ENCODE peak calls at places on chromosomes 5 and 9, in six cellular contexts. V is stimulated activated CD4-positive, alpha-beta T cell treated with anti-CD3 and anti-CD28 coated beads, Interleukin-4, amount 100 ng/mL, for 24 hours; U is HuH-7.5; H is NT2/D1; K is naive thymus-derived CD8-positive, alpha-beta T cell; C is D341Med. D is an unnamed sample.

GRCh38 chr9:97284798-97285197 is 22.7 kb upstream of the CCDC180 start:
- DNase-seq in V (no peak), U (no peak), H (no peak), K (no peak), C (no peak), D (no peak)

GRCh38 chr5:107389130-107389553 is 281.6 kb downstream of the EFNA5 start:
- DNase-seq in V (no peak), U (no peak), H (no peak), K (no peak), C (no peak), D (no peak)

GRCh38 chr9:135791431-135792267 is 89.7 kb downstream of the KCNT1 start:
- DNase-seq in V (no peak), U (no peak), H (no peak), K (no peak), C (no peak), D (no peak)

GRCh38 chr5:76482961-76483360 is 79.9 kb downstream of the IQGAP2 start:
- DNase-seq in V (no peak), U (no peak), H (no peak), K (no peak), C (no peak), D (no peak)

GRCh38 chr9:20024159-20024571 is 235.3 kb upstream of the SLC24A2 start:
- DNase-seq in V (no peak), U (no peak), H (no peak), K (no peak), C (no peak), D (no peak)

GRCh38 chr5:16666861-16667481 is 50.2 kb upstream of the RETREG1 start:
- DNase-seq in V (peak), U (peak), H (peak), K (peak), C (no peak), D (peak)

GRCh38 chr9:72006481-72006880 is 53.9 kb downstream of the C9orf57 start:
- DNase-seq in V (no peak), U (no peak), H (no peak), K (no peak), C (no peak), D (no peak)

GRCh38 chr5:14190194-14191164 is 47.3 kb downstream of the TRIO start:
- DNase-seq in V (no peak), U (no peak), H (no peak), K (no peak), C (no peak), D (no peak)

GRCh38 chr9:108691614-108692013 is 164.2 kb downstream of the ACTL7B start:
- DNase-seq in V (no peak), U (no peak), H (no peak), K (no peak), C (no peak), D (no peak)

GRCh38 chr5:75614165-75614564 is 2.9 kb downstream of the ANKDD1B start:
- DNase-seq in V (no peak), U (no peak), H (no peak), K (no peak), C (no peak), D (no peak)

GRCh38 chr5:125065114-125065513 is 318.7 kb upstream of the ZNF608 start:
- DNase-seq in V (no peak), U (no peak), H (no peak), K (no peak), C (no peak), D (no peak)

GRCh38 chr5:60196382-60197113 is 303.0 kb upstream of the PDE4D start:
- DNase-seq in V (no peak), U (no peak), H (no peak), K (no peak), C (no peak), D (no peak)

GRCh38 chr9:115469826-115470225 is 351.9 kb upstream of the TNC start:
- DNase-seq in V (no peak), U (no peak), H (no peak), K (no peak), C (no peak), D (no peak)

GRCh38 chr5:158060216-158060615 is 201.3 kb upstream of the CLINT1 start:
- DNase-seq in V (no peak), U (no peak), H (no peak), K (no peak), C (no peak), D (no peak)

GRCh38 chr5:69078921-69079537 is 14.8 kb upstream of the SLC30A5 start:
- DNase-seq in V (no peak), U (no peak), H (no peak), K (no peak), C (no peak), D (no peak)

GRCh38 chr9:85223506-85224108 is 518.1 kb downstream of the AGTPBP1 start:
- DNase-seq in V (no peak), U (no peak), H (no peak), K (no peak), C (no peak), D (no peak)

GRCh38 chr5:157857821-157858526 is 971 bp downstream of the CLINT1 start:
- DNase-seq in V (peak), U (no peak), H (no peak), K (peak), C (no peak), D (no peak)

GRCh38 chr9:124411514-124412227 is 3.6 kb downstream of the PSMB7 start:
- DNase-seq in V (no peak), U (no peak), H (no peak), K (no peak), C (no peak), D (no peak)

GRCh38 chr5:40871177-40871576 is 30.0 kb downstream of the CARD6 start:
- DNase-seq in V (no peak), U (no peak), H (no peak), K (no peak), C (no peak), D (no peak)

GRCh38 chr5:72818866-72819534 is 2.5 kb downstream of the TNPO1 start:
- DNase-seq in V (peak), U (peak), H (peak), K (peak), C (peak), D (peak)

GRCh38 chr9:94656190-94656589 is 16.9 kb upstream of the FBP1 start:
- DNase-seq in V (peak), U (no peak), H (no peak), K (peak), C (no peak), D (peak)